ENCODE peak calls at places on chromosomes 3 and 15, in eight cellular contexts. N, T, Y, S, P, B, W and E are unnamed samples.

GRCh38 chr3:124837730-124838186 is 49.4 kb downstream of the ITGB5 start:
- DNase-seq in T (peak; percentile 80), B (peak; percentile 88), W (no peak), N (no peak), P (peak; percentile 50), S (peak; percentile 76), Y (peak; percentile 78), E (no peak)

GRCh38 chr3:179861292-179861691 is 175.4 kb downstream of the PEX5L start:
- DNase-seq in W (no peak), Y (no peak), P (no peak), S (no peak), N (no peak), T (no peak), B (no peak), E (no peak)

GRCh38 chr3:144289057-144289456 is 317.4 kb downstream of the DIPK2A start:
- DNase-seq in S (no peak), B (no peak), W (no peak), N (no peak), P (no peak), Y (no peak), T (no peak), E (no peak)

GRCh38 chr15:70775160-70775559 is 11.8 kb upstream of the UACA start:
- DNase-seq in S (no peak), Y (no peak), N (no peak), W (no peak), T (peak; percentile 93), B (no peak), P (no peak), E (no peak)

GRCh38 chr15:34304613-34305012 is 33.0 kb downstream of the SLC12A6 start:
- DNase-seq in N (no peak), Y (no peak), S (no peak), T (peak; percentile 65), W (no peak), P (no peak), B (no peak), E (no peak)

GRCh38 chr15:82849556-82850241 is 40.3 kb downstream of the WHAMM start:
- DNase-seq in Y (peak; percentile 82), P (peak; percentile 84), S (peak; percentile 27), T (peak; percentile 85), N (peak; percentile 95), W (peak; percentile 48), B (peak; percentile 89), E (peak; percentile 88)

GRCh38 chr3:185958626-185959025 is 20.8 kb upstream of the TRA2B start:
- DNase-seq in P (no peak), Y (no peak), T (peak; percentile 56), B (no peak), S (no peak), N (no peak), W (no peak), E (no peak)

GRCh38 chr3:114178770-114179368 is at the start of gene DRD3:
- DNase-seq in N (peak; percentile 62), W (no peak), S (no peak), P (no peak), T (peak; percentile 60), Y (peak; percentile 11), B (no peak), E (no peak)

GRCh38 chr15:89441295-89441762 is 55.1 kb downstream of the RHCG start:
- DNase-seq in P (no peak), W (no peak), S (no peak), B (no peak), N (no peak), T (no peak), Y (no peak), E (no peak)

GRCh38 chr3:150721285-150722130 is 17.8 kb upstream of the ERICH6 start:
- DNase-seq in S (no peak), P (peak; percentile 45), N (no peak), Y (no peak), B (no peak), W (no peak), T (peak; percentile 69), E (no peak)

GRCh38 chr3:36866358-36866757 is 78.5 kb downstream of the TRANK1 start:
- DNase-seq in B (no peak), N (no peak), P (no peak), W (no peak), Y (no peak), S (no peak), T (no peak), E (no peak)

GRCh38 chr3:31789429-31789828 is 191.6 kb downstream of the OSBPL10 start:
- DNase-seq in B (no peak), N (no peak), T (no peak), P (no peak), W (no peak), S (no peak), Y (no peak), E (no peak)

GRCh38 chr3:45631486-45631885 is 36.9 kb downstream of the LIMD1 start:
- DNase-seq in N (no peak), B (no peak), Y (no peak), S (no peak), T (no peak), W (no peak), P (no peak), E (no peak)

GRCh38 chr3:100333051-100333450 is 1.5 kb upstream of the NIT2 start:
- DNase-seq in S (no peak), Y (no peak), P (no peak), T (no peak), W (no peak), N (no peak), B (no peak), E (no peak)

GRCh38 chr3:72388644-72389043 is 459.6 kb downstream of the SHQ1 start:
- DNase-seq in T (no peak), N (no peak), Y (no peak), B (no peak), W (no peak), S (no peak), P (no peak), E (no peak)

GRCh38 chr15:69736161-69736560 is 283.5 kb downstream of the RPLP1 start:
- DNase-seq in S (no peak), T (no peak), P (no peak), B (no peak), W (no peak), Y (no peak), N (no peak), E (no peak)

GRCh38 chr3:73520931-73521461 is 103.7 kb downstream of the PDZRN3 start:
- DNase-seq in Y (no peak), P (no peak), W (peak; percentile 68), S (peak; percentile 86), T (peak; percentile 69), B (peak; percentile 97), N (no peak), E (no peak)

GRCh38 chr3:161014997-161015749 is 90.0 kb downstream of the B3GALNT1 start:
- DNase-seq in W (no peak), Y (no peak), B (no peak), T (no peak), P (no peak), S (no peak), N (no peak), E (no peak)

DNA sequence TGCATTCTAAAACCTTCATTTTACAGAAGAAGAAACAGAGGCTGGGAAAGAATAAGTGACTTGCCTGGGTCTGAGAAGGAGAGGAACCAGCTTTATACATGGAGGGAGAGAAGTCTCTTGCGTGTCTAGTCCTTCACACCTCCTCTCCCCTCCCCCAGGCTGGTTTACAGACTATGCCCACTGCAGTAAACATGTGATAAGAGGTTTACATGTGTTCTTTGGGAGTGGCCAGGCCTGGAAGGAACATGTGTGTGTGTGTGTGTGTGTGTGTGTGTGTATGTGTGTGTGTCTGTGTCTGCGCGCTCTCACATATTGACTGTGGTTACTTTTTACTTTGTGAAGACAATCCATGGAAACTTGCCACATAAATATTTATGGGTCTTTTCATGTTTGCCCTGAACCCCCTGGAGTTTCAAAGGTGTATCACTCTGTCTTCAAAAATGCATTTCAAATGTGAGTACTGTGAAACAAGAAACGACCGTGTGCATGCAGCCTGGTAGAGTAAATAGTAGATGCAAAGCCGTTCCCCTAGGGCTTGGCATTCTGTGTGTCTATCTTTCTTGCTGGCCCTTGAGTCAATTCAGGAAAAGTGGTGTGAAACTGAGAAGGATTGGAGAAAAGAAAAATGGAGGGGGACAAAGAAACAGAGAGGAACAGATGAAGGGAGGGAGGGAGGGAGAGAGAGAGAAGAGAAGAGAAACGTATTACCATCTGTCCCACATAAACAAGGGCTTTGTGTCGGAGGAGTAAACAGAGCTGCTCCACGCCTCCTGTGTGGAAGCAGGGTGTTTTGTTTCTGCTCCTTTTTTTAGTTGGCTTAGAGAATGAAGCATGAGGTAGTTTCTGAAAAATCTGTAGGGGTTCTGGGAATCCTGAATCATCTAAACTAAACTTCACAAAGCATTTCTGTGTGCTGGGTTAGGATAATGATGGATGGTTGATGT is 51.7 kb downstream of the CLDN11 start:
- DNase-seq in P (no peak), B (no peak), Y (no peak), S (peak; percentile 59), T (peak; percentile 60), N (no peak), W (no peak), E (no peak)
- H3K27me3 ChIP-seq in P (no peaks in the 10 kb centered on the region), B (no peaks in the 10 kb centered on the region), Y (peaks cover 7% of the 10 kb centered on the region), S (no peaks in the 10 kb centered on the region), T (no peaks in the 10 kb centered on the region), N (no peaks in the 10 kb centered on the region), W (no peaks in the 10 kb centered on the region), E (no peaks in the 10 kb centered on the region)

GRCh38 chr3:128992926-128993460 is 883 bp downstream of the CFAP92 start:
- DNase-seq in T (no peak), W (no peak), N (no peak), P (no peak), Y (no peak), B (peak; percentile 61), S (no peak), E (no peak)
- H3K27me3 ChIP-seq in T (peaks cover 38% of the 10 kb centered on the region), W (no peaks in the 10 kb centered on the region), N (peaks cover 7% of the 10 kb centered on the region), P (no peaks in the 10 kb centered on the region), Y (no peaks in the 10 kb centered on the region), B (no peaks in the 10 kb centered on the region), S (no peaks in the 10 kb centered on the region), E (peaks cover 6% of the 10 kb centered on the region)

DNA sequence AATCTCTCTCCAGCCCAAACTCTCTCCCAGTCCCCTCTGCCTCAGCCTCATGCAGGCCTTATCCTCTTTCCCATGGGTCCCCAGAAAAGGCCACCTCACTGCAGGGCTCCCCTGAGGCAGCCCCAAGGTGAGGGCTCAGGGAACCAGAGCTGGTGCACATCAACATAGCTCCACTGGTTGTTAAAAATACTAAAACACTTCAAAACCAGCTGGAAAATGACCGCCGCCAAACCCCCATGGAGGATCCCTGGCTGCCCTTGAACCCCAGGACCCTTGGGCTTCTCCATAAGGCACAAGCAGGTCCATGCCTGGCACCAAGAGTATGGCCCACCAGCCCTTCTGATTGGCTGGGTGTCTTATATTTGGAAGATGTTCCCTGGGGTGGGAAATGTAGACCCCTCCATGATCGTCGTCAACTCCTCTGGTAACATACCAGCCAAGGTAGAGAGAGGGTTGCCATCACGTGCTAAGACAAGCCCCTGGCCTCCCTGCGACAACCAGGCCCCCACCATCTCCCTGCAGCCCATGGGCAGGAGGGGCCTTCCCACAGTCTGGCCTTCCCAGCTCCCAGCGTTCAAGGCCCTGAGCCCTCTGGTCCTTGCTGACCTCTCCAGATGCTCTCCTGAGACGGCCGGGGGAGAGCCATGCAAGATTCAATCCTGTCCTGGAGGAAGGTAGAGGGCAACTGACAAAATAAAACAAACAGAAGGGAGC is 132.0 kb upstream of the PRR20G start:
- DNase-seq in Y (no peak), B (peak; percentile 48), S (no peak), W (no peak), N (no peak), P (no peak), T (no peak), E (no peak)
- H3K27me3 ChIP-seq in Y (peaks cover 80% of the 10 kb centered on the region), B (peaks cover 21% of the 10 kb centered on the region), S (no peaks in the 10 kb centered on the region), W (no peaks in the 10 kb centered on the region), N (no peaks in the 10 kb centered on the region), P (peaks cover 21% of the 10 kb centered on the region), T (peaks cover 65% of the 10 kb centered on the region), E (no peaks in the 10 kb centered on the region)

DNA sequence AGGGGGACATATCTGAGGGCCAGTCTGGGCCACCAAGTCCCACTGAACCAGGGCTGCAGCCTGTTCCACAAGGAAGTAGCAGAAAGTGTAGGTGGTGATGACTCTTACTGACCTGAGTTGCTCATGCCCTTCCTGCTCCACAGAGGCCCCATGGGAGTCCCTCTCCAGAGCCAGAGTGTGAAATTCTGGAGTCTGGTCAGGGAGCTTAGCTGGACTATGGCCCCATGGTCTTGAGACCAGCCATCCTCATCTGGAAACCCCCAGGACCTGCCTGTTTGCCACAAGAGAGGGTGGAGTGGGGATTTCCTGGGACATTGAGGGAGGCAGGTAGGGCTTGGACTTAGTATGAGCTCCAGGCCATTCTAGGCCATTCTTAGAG is 3.0 kb downstream of the SPINT1 start:
- DNase-seq in P (no peak), B (no peak), S (no peak), W (no peak), Y (no peak), N (no peak), T (peak; percentile 55), E (no peak)
- H3K27me3 ChIP-seq in P (no peaks in the 10 kb centered on the region), B (peaks cover 35% of the 10 kb centered on the region), S (no peaks in the 10 kb centered on the region), W (no peaks in the 10 kb centered on the region), Y (peaks cover 28% of the 10 kb centered on the region), N (no peaks in the 10 kb centered on the region), T (peaks cover 13% of the 10 kb centered on the region), E (no peaks in the 10 kb centered on the region)